ENCODE peak calls at places on chromosomes 1 and 21, in nine cellular contexts. V, Y, R, H, Q, J, S, G and U are unnamed samples. For H3K4me1 and H3K27me3, the result is how much of the 10 kb centered on the place peaks cover.

GRCh38 chr1:14913475-14914155 is 239.9 kb upstream of the TMEM51 start:
- DNase-seq in Y (no peak), G (no peak), J (no peak), R (no peak), H (no peak), Q (no peak), V (no peak), S (peak), U (no peak)

GRCh38 chr1:55522982-55523381 is 307.8 kb upstream of the USP24 start:
- DNase-seq in R (no peak), Q (no peak), J (no peak), H (no peak), Y (no peak), S (no peak), G (no peak), V (no peak), U (no peak)

GRCh38 chr1:156682166-156682890 is 5.1 kb upstream of the NES start:
- DNase-seq in G (no peak), R (no peak), J (peak), Y (no peak), H (no peak), V (no peak), Q (no peak), S (no peak), U (no peak)

GRCh38 chr1:117011334-117011733 is 9.8 kb downstream of the CD101 start:
- DNase-seq in Q (no peak), R (no peak), Y (no peak), H (no peak), S (no peak), J (no peak), G (no peak), V (no peak), U (no peak)

GRCh38 chr1:29586991-29587745 is 350.8 kb downstream of the PTPRU start:
- DNase-seq in R (no peak), G (peak), Y (no peak), J (no peak), V (no peak), S (no peak), H (no peak), Q (peak), U (peak)

GRCh38 chr1:159856576-159856975 is 5.9 kb downstream of the VSIG8 start:
- DNase-seq in H (no peak), Q (no peak), S (no peak), J (no peak), Y (no peak), G (peak), V (no peak), R (no peak), U (no peak)

GRCh38 chr1:170175032-170175431 is 29.3 kb downstream of the NTMT2 start:
- DNase-seq in H (no peak), R (no peak), V (no peak), S (no peak), J (no peak), Q (peak), G (no peak), Y (no peak), U (no peak)

GRCh38 chr1:101136739-101137138 is 100.1 kb upstream of the S1PR1 start:
- DNase-seq in R (no peak), J (peak), S (no peak), V (no peak), Y (no peak), Q (peak), G (peak), H (peak), U (no peak)

GRCh38 chr1:7479544-7479943 is 291.6 kb upstream of the VAMP3 start:
- DNase-seq in H (no peak), V (no peak), S (no peak), Y (no peak), R (no peak), G (no peak), Q (no peak), J (no peak), U (no peak)

GRCh38 chr21:44647222-44647552 is 973 bp downstream of the KRTAP10-11 start:
- DNase-seq in V (no peak), G (no peak), Q (no peak), R (no peak), Y (no peak), H (no peak), J (peak), S (no peak), U (no peak)

GRCh38 chr1:207995576-207995975 is 84.7 kb upstream of the CD34 start:
- DNase-seq in Y (no peak), Q (no peak), R (no peak), S (no peak), J (no peak), G (no peak), H (no peak), V (no peak), U (no peak)

GRCh38 chr1:72284398-72285073 is 2.2 kb upstream of the NEGR1 start:
- DNase-seq in G (peak), Y (peak), H (peak), R (peak), V (peak), J (peak), S (no peak), Q (peak), U (peak)

GRCh38 chr1:27005648-27006496 is 6.8 kb downstream of the TENT5B start:
- DNase-seq in G (peak), Y (peak), V (no peak), H (no peak), S (no peak), J (no peak), R (no peak), Q (no peak), U (peak)

GRCh38 chr1:53125623-53126360 is 16.6 kb downstream of the SLC1A7 start:
- DNase-seq in R (no peak), Q (peak), G (no peak), H (no peak), V (no peak), J (no peak), Y (no peak), S (no peak), U (no peak)

GRCh38 chr1:101178688-101179491 is 57.9 kb upstream of the S1PR1 start:
- DNase-seq in R (no peak), G (no peak), Y (no peak), S (no peak), V (no peak), H (no peak), J (no peak), Q (no peak), U (no peak)

GRCh38 chr21:34174470-34174869 is 101.1 kb downstream of the MRPS6 start:
- DNase-seq in S (no peak), Q (no peak), V (no peak), Y (no peak), H (no peak), G (no peak), R (no peak), J (no peak), U (no peak)

GRCh38 chr21:37873655-37874054 is 42.6 kb downstream of the KCNJ6 start:
- DNase-seq in Y (no peak), S (no peak), R (no peak), G (peak), Q (peak), H (no peak), J (no peak), V (no peak), U (no peak)

GRCh38 chr21:43613755-43614638 is 45.3 kb downstream of the HSF2BP start:
- DNase-seq in Q (peak), H (no peak), R (no peak), S (no peak), Y (no peak), G (no peak), V (no peak), J (no peak), U (no peak)

GRCh38 chr1:70509996-70510876 is 99.2 kb downstream of the CTH start:
- DNase-seq in H (no peak), V (no peak), Q (peak), G (peak), S (no peak), J (peak), Y (no peak), R (no peak), U (no peak)

GRCh38 chr1:9630331-9631081 is 21.0 kb upstream of the PIK3CD start:
- DNase-seq in H (peak), G (no peak), Y (no peak), Q (no peak), J (no peak), V (no peak), R (no peak), S (no peak), U (no peak)

GRCh38 chr1:32066489-32066873 is 6.3 kb upstream of the TMEM39B start:
- DNase-seq in Y (peak), Q (peak), S (peak), J (no peak), H (no peak), R (peak), V (peak), G (peak), U (no peak)

GRCh38 chr1:162276493-162276892 is 100.2 kb downstream of the SPATA46 start:
- DNase-seq in G (peak), Q (peak), R (no peak), S (no peak), J (no peak), H (no peak), V (no peak), Y (no peak), U (no peak)

GRCh38 chr1:12714710-12715500 is 1.0 kb upstream of the AADACL3 start:
- DNase-seq in J (no peak), H (no peak), G (no peak), Q (no peak), R (no peak), Y (no peak), V (no peak), S (no peak), U (no peak)

GRCh38 chr1:211739671-211740411 is 64.4 kb upstream of the NEK2 start:
- DNase-seq in H (no peak), J (no peak), S (no peak), G (no peak), R (no peak), Q (no peak), Y (no peak), V (no peak), U (no peak)

GRCh38 chr1:211742889-211743529 is 67.6 kb upstream of the NEK2 start:
- DNase-seq in J (no peak), H (no peak), Y (no peak), G (no peak), Q (no peak), V (no peak), R (no peak), S (no peak), U (no peak)

GRCh38 chr1:211741799-211742198 is 66.4 kb upstream of the NEK2 start:
- DNase-seq in R (no peak), Y (no peak), V (no peak), H (no peak), Q (no peak), S (no peak), J (no peak), G (peak), U (no peak)

GRCh38 chr1:211742272-211742671 is 66.9 kb upstream of the NEK2 start:
- DNase-seq in G (no peak), S (no peak), R (no peak), J (no peak), Y (no peak), Q (no peak), H (no peak), V (no peak), U (no peak)

DNA sequence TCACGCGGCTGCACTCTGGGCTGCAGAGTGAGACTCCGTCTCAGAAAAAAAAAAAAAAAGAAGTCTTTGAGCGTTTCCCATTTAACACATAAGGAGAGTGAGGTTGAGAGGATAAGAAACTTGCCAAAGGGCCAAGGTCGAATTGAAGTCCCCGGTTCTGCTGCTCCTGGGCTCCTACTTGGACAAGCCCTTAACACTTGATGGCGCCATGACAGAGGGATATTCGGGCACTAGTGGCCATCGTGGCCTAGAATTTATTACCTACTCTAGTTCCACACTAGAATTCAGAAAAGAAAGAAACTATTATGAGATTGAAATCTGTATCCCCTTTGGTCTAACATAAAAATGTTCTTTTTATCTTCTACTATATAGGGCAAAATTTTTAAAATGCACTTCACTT is 65.7 kb upstream of the NEK2 start:
- DNase-seq in Q (no peak), S (no peak), H (no peak), V (no peak), Y (no peak), G (no peak), R (no peak), J (no peak), U (no peak)
- TF ChIP-seq CTCF in Q (no peak), S (no peak), H (no peak), V (no peak), Y (no peak), G (peak), R (no peak), J (peak), U (peak)

GRCh38 chr1:3190256-3191041 is 121.4 kb downstream of the PRDM16 start:
- DNase-seq in G (no peak), Y (no peak), S (no peak), V (no peak), Q (no peak), R (no peak), H (no peak), J (peak), U (no peak)

GRCh38 chr1:3186526-3186921 is 117.5 kb downstream of the PRDM16 start:
- DNase-seq in R (no peak), H (no peak), V (peak), S (peak), G (peak), Q (peak), J (peak), Y (peak), U (peak)

GRCh38 chr1:3188150-3188971 is 119.4 kb downstream of the PRDM16 start:
- DNase-seq in Q (no peak), R (peak), G (no peak), J (no peak), H (no peak), V (no peak), Y (peak), S (no peak), U (no peak)

GRCh38 chr1:3185896-3186525 is 117.0 kb downstream of the PRDM16 start:
- DNase-seq in Q (no peak), G (no peak), S (no peak), H (no peak), V (no peak), R (no peak), J (no peak), Y (no peak), U (no peak)

GRCh38 chr1:3187415-3188149 is 118.6 kb downstream of the PRDM16 start:
- DNase-seq in J (no peak), R (no peak), S (no peak), H (no peak), Y (no peak), G (no peak), V (no peak), Q (no peak), U (no peak)
- H3K4me1 ChIP-seq in J (under half), R (under half), S (under half), H (under half), Y (under half), G (under half), V (under half), Q (under half), U (under half)

GRCh38 chr1:230105245-230105753 is 38.3 kb downstream of the GALNT2 start:
- DNase-seq in Q (no peak), Y (no peak), H (no peak), G (no peak), R (no peak), J (no peak), S (no peak), V (no peak), U (no peak)
- H3K27me3 ChIP-seq in Q (under half), Y (under half), H (under half), G (under half), R (under half), J (under half), S (under half), V (under half), U (under half)

DNA sequence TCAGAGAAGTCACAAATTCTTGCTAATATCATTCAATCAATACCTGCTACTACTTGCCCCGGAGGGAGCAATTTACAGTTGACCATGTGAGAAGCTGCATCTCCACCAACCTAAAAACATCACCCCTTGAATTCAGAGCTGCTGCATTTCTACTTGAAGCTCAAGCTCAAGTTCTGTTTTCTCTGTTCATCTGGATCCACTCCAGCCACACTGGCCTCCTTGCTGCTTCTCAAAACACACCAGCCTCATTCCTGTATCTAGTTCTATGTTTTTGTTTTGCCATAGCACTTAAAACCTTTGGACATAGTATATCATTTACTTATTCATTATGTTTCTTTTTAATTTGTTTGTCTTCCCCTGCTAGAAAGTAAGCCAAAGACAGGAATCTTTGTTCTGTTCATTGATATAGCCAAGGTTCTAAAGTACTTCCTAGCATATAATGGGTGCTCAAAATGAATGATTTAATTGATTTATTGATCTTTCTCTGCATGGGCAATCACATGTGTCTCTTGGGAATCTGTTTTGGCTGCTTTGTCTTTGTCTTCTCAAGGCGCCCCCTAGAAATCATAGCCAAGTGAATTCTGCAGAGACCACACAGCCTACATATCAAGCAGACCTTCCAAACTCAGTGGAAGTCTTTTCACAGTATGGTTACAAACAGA is 23.6 kb downstream of the SYF2 start:
- DNase-seq in R (no peak), S (no peak), V (no peak), Q (no peak), J (no peak), G (no peak), H (no peak), Y (no peak), U (no peak)
- TF ChIP-seq CTCF in R (no peak), S (no peak), V (no peak), Q (no peak), J (no peak), G (no peak), H (no peak), Y (no peak), U (no peak)

DNA sequence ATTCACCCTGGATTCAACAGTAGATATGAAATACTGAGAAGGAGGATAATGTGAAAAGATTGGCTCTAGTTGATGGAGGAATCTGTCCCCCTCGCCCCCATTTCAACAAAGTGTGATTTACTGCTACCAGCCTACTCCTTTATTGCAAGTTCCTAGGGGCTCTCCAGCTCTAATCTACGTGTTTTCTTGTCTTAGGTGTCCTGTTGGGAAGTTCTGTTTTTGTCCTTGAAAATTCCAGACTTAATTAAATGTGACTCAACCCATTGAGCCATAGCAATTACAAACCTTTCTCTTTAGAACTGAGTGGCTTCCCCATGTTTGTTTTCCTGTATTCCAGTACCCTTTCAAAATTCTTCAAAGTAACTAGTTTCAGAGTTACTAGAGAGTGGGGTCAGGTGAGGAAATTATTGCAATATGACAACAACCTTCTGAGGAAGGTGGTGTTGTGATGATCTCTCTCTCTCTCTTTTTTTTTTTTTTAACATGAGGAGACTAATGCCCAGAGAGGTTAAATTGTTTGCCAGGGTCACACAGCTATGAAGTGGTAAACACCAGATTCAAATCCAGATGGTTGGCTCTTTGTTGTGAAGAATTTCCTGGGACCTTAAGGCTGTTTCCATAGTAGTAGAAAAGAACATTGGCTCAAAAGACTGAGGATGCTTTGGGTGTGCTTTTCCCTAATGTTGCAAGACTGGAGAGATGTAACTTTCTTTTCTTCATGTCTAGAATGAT is 3.5 kb downstream of the RGL1 start:
- DNase-seq in Y (no peak), H (no peak), G (no peak), S (no peak), V (no peak), J (peak), Q (no peak), R (no peak), U (no peak)
- H3K4me1 ChIP-seq in Y (half or more), H (under half), G (under half), S (under half), V (half or more), J (half or more), Q (under half), R (under half), U (under half)

GRCh38 chr1:46457178-46457577 is 32.5 kb upstream of the DMBX1 start:
- DNase-seq in H (no peak), V (no peak), R (no peak), J (no peak), Y (no peak), G (no peak), S (no peak), Q (no peak), U (no peak)
- H3K27me3 ChIP-seq in H (under half), V (half or more), R (under half), J (half or more), Y (under half), G (under half), S (under half), Q (half or more), U (under half)

GRCh38 chr1:119316870-119317416 is 51.6 kb upstream of the HAO2 start:
- DNase-seq in G (peak), J (peak), S (no peak), V (no peak), Y (no peak), H (no peak), R (no peak), Q (no peak), U (peak)
- TF ChIP-seq CTCF in G (peak), J (peak), S (no peak), V (no peak), Y (no peak), H (no peak), R (no peak), Q (no peak), U (peak)

GRCh38 chr1:28176492-28177470 is at the start of gene PTAFR:
- DNase-seq in G (no peak), H (no peak), J (no peak), Y (peak), R (no peak), Q (no peak), S (no peak), V (no peak), U (no peak)
- H3K4me1 ChIP-seq in G (under half), H (under half), J (under half), Y (under half), R (under half), Q (under half), S (under half), V (under half), U (under half)